ENCODE peak calls at places on chromosomes 7 and 10, in four cellular contexts. K is kidney epithelial cell; S is D721Med; T is activated CD4-positive, CD25-positive, alpha-beta regulatory T cell treated with anti-CD3 and anti-CD28 coated beads, Interleukin-2, amount 50 U/mL, for 72 hours. G is an unnamed sample.

GRCh38 chr7:45909576-45909975 is 11.5 kb downstream of the IGFBP3 start:
- DNase-seq in K (no peak), S (no peak), T (no peak), G (no peak)

GRCh38 chr7:44814956-44815355 is 18.5 kb downstream of the PPIA start:
- DNase-seq in K (no peak), S (no peak), T (no peak), G (no peak)

GRCh38 chr10:108787932-108788331 is 1135.4 kb downstream of the XPNPEP1 start:
- DNase-seq in K (peak; percentile 35), S (no peak), T (no peak), G (no peak)

GRCh38 chr7:136997735-136998134 is 129.3 kb downstream of the CHRM2 start:
- DNase-seq in K (no peak), S (no peak), T (no peak), G (no peak)

GRCh38 chr7:148492157-148492860 is 98.3 kb upstream of the C7orf33 start:
- DNase-seq in K (no peak), S (no peak), T (no peak), G (no peak)

GRCh38 chr7:81447351-81447952 is 322.4 kb downstream of the HGF start:
- DNase-seq in K (peak; percentile 18), S (no peak), T (no peak), G (no peak)

GRCh38 chr10:19713800-19714525 is 102.3 kb upstream of the PLXDC2 start:
- DNase-seq in K (no peak), S (no peak), T (no peak), G (no peak)

GRCh38 chr7:84589012-84589411 is 394.4 kb upstream of the SEMA3A start:
- DNase-seq in K (no peak), S (no peak), T (no peak), G (no peak)

GRCh38 chr7:115289966-115290365 is 368.1 kb downstream of the MDFIC start:
- DNase-seq in K (no peak), S (no peak), T (no peak), G (no peak)